ENCODE peak calls at places on chromosomes 4 and X, in seven cellular contexts. F is GM12878, Z is HepG2, A is H1, K is SK-N-SH, E is K562, L is GM12891. J is an unnamed sample.

GRCh38 chr4:37741564-37741963 is 55.4 kb upstream of the RELL1 start:
- DNase-seq in Z (peak), A (no peak), F (no peak), E (no peak), L (no peak), K (no peak), J (no peak)

GRCh38 chr4:176435891-176436499 is 116.2 kb downstream of the SPCS3 start:
- DNase-seq in L (no peak), Z (no peak), E (no peak), A (no peak), F (no peak), K (no peak), J (no peak)

GRCh38 chr4:180333156-180333555 is 1910.0 kb upstream of the TENM3 start:
- DNase-seq in Z (no peak), E (no peak), K (no peak), A (no peak), L (no peak), F (no peak), J (no peak)

GRCh38 chr4:155962697-155963096 is 9.0 kb upstream of the CTSO start:
- DNase-seq in K (no peak), A (no peak), L (no peak), E (no peak), Z (no peak), F (no peak), J (no peak)

GRCh38 chrX:119236599-119237525 is 777 bp downstream of the PGRMC1 start:
- DNase-seq in L (no peak), E (peak), A (no peak), Z (no peak), F (no peak), K (peak), J (peak)

GRCh38 chr4:81003549-81004240 is 26.8 kb upstream of the BMP3 start:
- DNase-seq in Z (no peak), K (no peak), L (no peak), E (no peak), A (no peak), F (peak), J (no peak)

GRCh38 chr4:77510367-77510766 is 95.3 kb upstream of the CXCL13 start:
- DNase-seq in K (no peak), F (no peak), Z (no peak), E (no peak), A (no peak), L (no peak), J (no peak)

GRCh38 chr4:25981749-25982148 is 67.7 kb downstream of the SMIM20 start:
- DNase-seq in F (no peak), E (no peak), K (no peak), L (no peak), A (no peak), Z (no peak), J (no peak)

GRCh38 chrX:103640401-103641155 is 11.8 kb downstream of the TCEAL1 start:
- DNase-seq in L (no peak), Z (no peak), A (no peak), E (no peak), F (no peak), K (no peak), J (no peak)

GRCh38 chrX:19879742-19880378 is 7.5 kb downstream of the SH3KBP1 start:
- DNase-seq in Z (no peak), L (no peak), F (no peak), E (no peak), A (no peak), K (no peak), J (no peak)

GRCh38 chr4:129342820-129343219 is 246.9 kb downstream of the C4orf33 start:
- DNase-seq in A (no peak), L (no peak), K (no peak), Z (peak), F (no peak), E (no peak), J (no peak)
- TF ChIP-seq TAF1 in A (no peak), L (no peak), K (no peak), Z (no peak), F (no peak), E (no peak), J (no peak)

GRCh38 chr4:85761803-85762202 is 286.9 kb downstream of the ARHGAP24 start:
- DNase-seq in E (no peak), L (no peak), Z (no peak), A (no peak), K (no peak), F (no peak), J (no peak)
- TF ChIP-seq TAF1 in E (no peak), L (no peak), Z (no peak), A (no peak), K (no peak), F (no peak), J (no peak)

GRCh38 chr4:1715002-1715761 is 3.1 kb upstream of the SLBP start:
- DNase-seq in F (no peak), A (no peak), E (no peak), L (no peak), Z (no peak), K (no peak), J (no peak)
- TF ChIP-seq TAF1 in F (no peak), A (no peak), E (no peak), L (no peak), Z (no peak), K (no peak), J (no peak)

GRCh38 chr4:71344067-71344466 is 5.2 kb downstream of the SLC4A4 start:
- DNase-seq in Z (no peak), F (no peak), L (no peak), E (no peak), A (no peak), K (no peak), J (no peak)
- TF ChIP-seq TAF1 in Z (no peak), F (no peak), L (no peak), E (no peak), A (no peak), K (no peak), J (no peak)

GRCh38 chr4:41125558-41126311 is 88.6 kb downstream of the APBB2 start:
- DNase-seq in Z (no peak), K (no peak), L (no peak), E (no peak), F (no peak), A (no peak), J (no peak)
- TF ChIP-seq TAF1 in Z (no peak), K (no peak), L (no peak), E (no peak), F (no peak), A (no peak), J (no peak)

DNA sequence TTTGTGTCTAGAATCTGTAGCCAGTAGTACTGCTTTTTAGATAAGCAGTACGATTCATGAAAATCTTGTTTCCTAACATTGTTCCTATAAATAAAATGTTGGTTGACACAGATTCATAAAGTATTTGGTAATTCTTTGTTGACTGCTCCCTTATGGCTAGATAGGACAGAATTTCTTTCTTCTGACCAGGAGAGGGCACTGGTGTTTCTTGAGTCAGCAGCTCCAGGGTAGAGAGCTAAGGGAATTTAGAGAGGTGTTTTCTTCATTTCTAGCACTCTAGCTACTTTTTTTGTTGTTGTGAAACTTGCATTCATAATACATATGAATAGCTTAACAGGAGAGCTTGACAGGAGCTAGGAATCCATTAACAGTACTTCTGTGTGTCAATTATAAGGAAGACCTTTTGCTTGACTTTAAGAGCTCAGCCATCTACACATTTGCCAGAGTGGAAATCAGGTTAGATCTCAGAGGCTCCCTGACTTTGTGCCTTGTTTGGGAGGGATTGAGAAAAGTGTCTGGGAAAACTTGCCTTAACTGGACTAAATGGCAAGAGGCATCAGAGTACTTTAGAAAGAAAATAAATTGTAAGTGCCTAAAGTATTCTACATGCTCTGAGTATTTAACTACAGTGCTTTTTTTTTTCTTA is 756.1 kb downstream of the SH3BGRL start:
- DNase-seq in L (peak), E (no peak), F (no peak), K (peak), Z (no peak), A (no peak), J (peak)
- TF ChIP-seq TAF1 in L (no peak), E (no peak), F (no peak), K (no peak), Z (no peak), A (no peak), J (no peak)

DNA sequence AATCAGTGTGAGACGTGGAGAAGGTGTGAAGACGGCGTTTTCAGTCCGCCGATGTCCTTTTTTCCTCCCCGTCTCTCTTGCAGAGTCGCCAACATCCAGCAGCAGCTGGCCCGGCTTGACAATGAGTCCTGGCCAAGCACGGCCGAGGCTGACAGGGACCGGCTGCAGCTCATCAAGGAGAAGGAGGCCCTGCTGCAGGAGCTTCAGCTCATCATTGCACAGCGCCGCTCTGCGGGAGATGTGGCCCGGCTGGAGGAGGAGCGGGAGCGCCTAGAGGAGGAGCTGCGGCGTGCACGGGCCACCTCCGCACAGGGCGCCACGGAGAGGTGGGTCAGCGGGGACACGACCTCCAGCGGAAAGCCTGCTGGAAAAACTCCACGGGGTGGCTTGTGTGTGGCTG is 47.1 kb upstream of the CLCN4 start:
- DNase-seq in K (no peak), L (no peak), E (no peak), Z (no peak), F (no peak), A (no peak), J (no peak)
- TF ChIP-seq TAF1 in K (no peak), L (no peak), E (no peak), Z (no peak), F (no peak), A (no peak), J (no peak)

DNA sequence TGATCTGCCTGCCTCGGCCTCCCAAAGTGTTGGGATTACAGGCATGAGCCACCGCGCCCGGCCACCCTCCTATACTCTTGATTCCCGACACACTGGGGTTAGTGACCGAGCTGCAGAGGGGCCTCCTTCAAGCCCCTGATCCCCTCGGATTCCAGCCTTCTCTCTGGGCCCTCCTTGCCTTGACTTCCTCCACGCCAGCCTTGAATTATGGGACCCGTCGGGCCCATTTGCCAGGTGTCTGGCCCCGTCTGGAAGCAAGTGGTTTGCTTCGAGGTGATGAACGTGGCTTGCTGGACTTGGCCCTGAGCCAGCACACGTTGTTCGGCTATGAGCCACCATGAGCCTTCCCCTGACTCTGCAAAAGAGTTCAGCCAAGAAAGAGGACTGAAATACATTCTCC is 37.4 kb upstream of the GRPEL1 start:
- DNase-seq in Z (no peak), A (no peak), F (no peak), L (no peak), E (no peak), K (no peak), J (no peak)
- TF ChIP-seq TAF1 in Z (no peak), A (no peak), F (no peak), L (no peak), E (no peak), K (no peak), J (no peak)

J was measured in GM12892.